ENCODE peak calls at places on chromosomes 12 and 14, in nine cellular contexts. U, G, B, M, N, Z, A, V and I are unnamed samples.

GRCh38 chr14:50762001-50762930 is 68.7 kb downstream of the NIN start:
- DNase-seq in Z (no peak), M (peak), U (no peak), V (peak), A (no peak), B (peak), G (peak), N (no peak), I (no peak)

GRCh38 chr12:46468159-46468558 is 95.6 kb upstream of the SLC38A2 start:
- DNase-seq in B (no peak), N (no peak), M (peak), V (no peak), U (no peak), G (no peak), Z (no peak), A (no peak), I (peak)

GRCh38 chr12:20423557-20423956 is 55.2 kb downstream of the PDE3A start:
- DNase-seq in N (no peak), B (no peak), V (no peak), Z (no peak), A (no peak), U (no peak), G (no peak), M (no peak), I (no peak)

GRCh38 chr12:75721790-75722189 is 210.4 kb upstream of the KRR1 start:
- DNase-seq in V (no peak), N (no peak), M (no peak), G (no peak), U (no peak), Z (no peak), A (no peak), B (no peak), I (no peak)

GRCh38 chr12:47276253-47277070 is 196.7 kb upstream of the AMIGO2 start:
- DNase-seq in N (no peak), A (peak), U (no peak), Z (no peak), M (peak), V (no peak), G (no peak), B (peak), I (peak)

GRCh38 chr12:46358791-46359666 is 13.5 kb downstream of the SLC38A2 start:
- DNase-seq in A (no peak), V (no peak), U (no peak), M (peak), Z (no peak), B (peak), G (no peak), N (no peak), I (no peak)

GRCh38 chr12:89064151-89064550 is 288.1 kb downstream of the DUSP6 start:
- DNase-seq in B (no peak), U (no peak), Z (no peak), G (no peak), M (no peak), A (no peak), N (no peak), V (no peak), I (no peak)

GRCh38 chr12:124259168-124260066 is 35.5 kb upstream of the RFLNA start:
- DNase-seq in B (no peak), V (no peak), A (no peak), U (no peak), G (no peak), M (peak), Z (no peak), N (no peak), I (no peak)

GRCh38 chr12:77808534-77808933 is 22.2 kb upstream of the NAV3 start:
- DNase-seq in M (no peak), G (no peak), V (no peak), U (no peak), B (no peak), A (no peak), N (no peak), Z (no peak), I (no peak)

GRCh38 chr12:73383584-73384229 is 1111.5 kb downstream of the TRHDE start:
- DNase-seq in U (no peak), G (no peak), N (no peak), V (no peak), M (no peak), Z (no peak), B (no peak), A (no peak), I (peak)

GRCh38 chr12:52029686-52030085 is 21.6 kb upstream of the NR4A1 start:
- DNase-seq in A (no peak), U (no peak), V (peak), G (no peak), Z (peak), N (no peak), B (peak), M (peak), I (peak)

GRCh38 chr12:29762637-29763300 is 21.0 kb downstream of the TMTC1 start:
- DNase-seq in G (no peak), B (peak), U (no peak), V (no peak), N (no peak), M (peak), A (no peak), Z (peak), I (no peak)

GRCh38 chr12:58873496-58873895 is 46.8 kb downstream of the LRIG3 start:
- DNase-seq in B (no peak), U (no peak), G (no peak), V (peak), N (no peak), A (no peak), Z (no peak), M (no peak), I (no peak)

GRCh38 chr12:112847708-112848337 is 56.3 kb downstream of the RPH3A start:
- DNase-seq in N (no peak), V (no peak), B (no peak), U (no peak), M (no peak), A (no peak), Z (no peak), G (no peak), I (no peak)

GRCh38 chr14:92317511-92317910 is 5.5 kb upstream of the SLC24A4 start:
- DNase-seq in M (peak), V (peak), A (no peak), U (no peak), G (no peak), N (no peak), Z (no peak), B (no peak), I (peak)

GRCh38 chr12:104370989-104371870 is 67.7 kb downstream of the EID3 start:
- DNase-seq in G (no peak), M (peak), V (peak), Z (no peak), B (no peak), N (no peak), U (peak), A (no peak), I (peak)

GRCh38 chr14:58884442-58884841 is 246.7 kb downstream of the DACT1 start:
- DNase-seq in U (no peak), G (no peak), A (no peak), N (no peak), Z (no peak), V (no peak), M (no peak), B (no peak), I (no peak)